ENCODE peak calls at places on chromosomes 4 and X, in five cellular contexts. One of them, this sample, is unnamed. For H3K36me3, the result is how much of the 10 kb centered on the place peaks cover.

GRCh38 chr4:161629694-161630441 is 533.9 kb downstream of the FSTL5 start:
- DNase-seq in heart left ventricle: no peak
- DNase-seq in OCI-LY7: no peak
- DNase-seq in bronchial epithelial cell: no peak
- DNase-seq in SK-N-SH: no peak
- DNase-seq in this sample: peak

GRCh38 chr4:135240796-135241195 is 1039.2 kb upstream of the PABPC4L start:
- DNase-seq in SK-N-SH: no peak
- DNase-seq in heart left ventricle: no peak
- DNase-seq in OCI-LY7: no peak
- DNase-seq in bronchial epithelial cell: no peak
- DNase-seq in this sample: no peak

GRCh38 chr4:152935661-152936445 is at the start of gene FHDC1:
- DNase-seq in bronchial epithelial cell: no peak
- DNase-seq in heart left ventricle: no peak
- DNase-seq in SK-N-SH: peak
- DNase-seq in OCI-LY7: no peak
- DNase-seq in this sample: no peak

GRCh38 chrX:96564595-96564994 is 120.0 kb upstream of the DIAPH2 start:
- DNase-seq in bronchial epithelial cell: no peak
- DNase-seq in OCI-LY7: no peak
- DNase-seq in SK-N-SH: no peak
- DNase-seq in heart left ventricle: no peak
- DNase-seq in this sample: no peak

GRCh38 chr4:74822603-74823002 is 28.3 kb upstream of the BTC start:
- DNase-seq in OCI-LY7: no peak
- DNase-seq in bronchial epithelial cell: no peak
- DNase-seq in SK-N-SH: no peak
- DNase-seq in heart left ventricle: no peak
- DNase-seq in this sample: no peak

GRCh38 chr4:187276786-187277408 is 553.2 kb upstream of the FAT1 start:
- DNase-seq in bronchial epithelial cell: peak
- DNase-seq in SK-N-SH: no peak
- DNase-seq in heart left ventricle: no peak
- DNase-seq in OCI-LY7: no peak
- DNase-seq in this sample: no peak

GRCh38 chr4:144572660-144573059 is 73.3 kb upstream of the HHIP start:
- DNase-seq in SK-N-SH: no peak
- DNase-seq in OCI-LY7: no peak
- DNase-seq in heart left ventricle: no peak
- DNase-seq in bronchial epithelial cell: no peak
- DNase-seq in this sample: no peak

GRCh38 chr4:176193898-176194297 is 1.5 kb downstream of the SPATA4 start:
- DNase-seq in heart left ventricle: no peak
- DNase-seq in bronchial epithelial cell: peak
- DNase-seq in SK-N-SH: no peak
- DNase-seq in OCI-LY7: no peak
- DNase-seq in this sample: no peak

GRCh38 chrX:19168609-19169008 is 46.3 kb upstream of the ADGRG2 start:
- DNase-seq in SK-N-SH: no peak
- DNase-seq in heart left ventricle: no peak
- DNase-seq in OCI-LY7: no peak
- DNase-seq in bronchial epithelial cell: no peak
- DNase-seq in this sample: no peak
- H3K36me3 ChIP-seq in SK-N-SH: under half
- H3K36me3 ChIP-seq in heart left ventricle: under half
- H3K36me3 ChIP-seq in OCI-LY7: under half
- H3K36me3 ChIP-seq in bronchial epithelial cell: under half
- H3K36me3 ChIP-seq in this sample: under half

DNA sequence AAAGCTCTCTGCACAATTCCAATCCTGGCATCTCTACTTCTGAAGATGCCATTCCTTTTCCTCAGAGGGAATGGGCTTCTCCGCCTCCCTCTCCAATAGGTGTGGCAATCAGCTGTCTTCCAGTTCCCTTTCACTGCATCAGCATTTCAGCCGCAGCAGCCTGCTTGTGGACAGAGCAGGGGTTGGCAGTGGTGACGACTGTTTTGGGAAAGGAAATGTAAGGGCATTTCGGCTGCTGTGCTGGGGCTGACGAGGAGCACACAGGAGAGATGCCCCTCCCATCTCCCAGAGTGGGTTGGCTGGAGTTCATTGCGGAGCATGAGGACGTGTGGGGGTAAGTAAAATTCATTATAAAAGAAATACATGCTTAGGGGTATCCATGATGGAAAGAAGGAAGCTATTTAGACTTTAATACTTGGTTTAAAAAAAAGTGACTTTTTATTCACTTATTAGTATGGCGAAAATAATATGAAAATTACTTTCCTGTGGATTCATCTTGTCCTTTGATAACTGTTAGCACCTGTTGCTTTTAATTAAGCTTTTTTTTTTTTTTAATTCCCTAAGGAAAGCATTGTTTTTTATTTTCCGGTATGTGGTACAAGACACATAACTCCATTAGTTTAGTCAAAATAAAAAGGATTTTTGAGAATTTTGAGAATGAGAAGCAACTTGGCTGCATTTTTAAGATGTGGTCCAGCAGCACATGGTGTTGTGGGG is at the start of gene LIMCH1:
- DNase-seq in SK-N-SH: no peak
- DNase-seq in heart left ventricle: peak
- DNase-seq in bronchial epithelial cell: no peak
- DNase-seq in OCI-LY7: no peak
- DNase-seq in this sample: no peak
- H3K4me3 ChIP-seq in SK-N-SH: no peak
- H3K4me3 ChIP-seq in heart left ventricle: peak
- H3K4me3 ChIP-seq in bronchial epithelial cell: no peak
- H3K4me3 ChIP-seq in OCI-LY7: no peak
- H3K4me3 ChIP-seq in this sample: no peak

GRCh38 chr4:53941331-53941730 is 123.1 kb downstream of the CHIC2 start:
- DNase-seq in OCI-LY7: no peak
- DNase-seq in bronchial epithelial cell: no peak
- DNase-seq in heart left ventricle: no peak
- DNase-seq in SK-N-SH: no peak
- DNase-seq in this sample: no peak

GRCh38 chr4:53942712-53943111 is 121.7 kb downstream of the CHIC2 start:
- DNase-seq in bronchial epithelial cell: no peak
- DNase-seq in OCI-LY7: no peak
- DNase-seq in SK-N-SH: no peak
- DNase-seq in heart left ventricle: no peak
- DNase-seq in this sample: no peak

GRCh38 chr4:53937918-53938317 is 126.5 kb downstream of the CHIC2 start:
- DNase-seq in heart left ventricle: no peak
- DNase-seq in bronchial epithelial cell: peak
- DNase-seq in OCI-LY7: no peak
- DNase-seq in SK-N-SH: no peak
- DNase-seq in this sample: no peak

GRCh38 chr4:53943345-53944085 is 120.9 kb downstream of the CHIC2 start:
- DNase-seq in SK-N-SH: no peak
- DNase-seq in heart left ventricle: no peak
- DNase-seq in bronchial epithelial cell: peak
- DNase-seq in OCI-LY7: no peak
- DNase-seq in this sample: peak
- TF ChIP-seq CTCF in SK-N-SH: no peak
- TF ChIP-seq CTCF in heart left ventricle: no peak
- TF ChIP-seq CTCF in bronchial epithelial cell: no peak
- TF ChIP-seq CTCF in OCI-LY7: no peak
- TF ChIP-seq CTCF in this sample: no peak

DNA sequence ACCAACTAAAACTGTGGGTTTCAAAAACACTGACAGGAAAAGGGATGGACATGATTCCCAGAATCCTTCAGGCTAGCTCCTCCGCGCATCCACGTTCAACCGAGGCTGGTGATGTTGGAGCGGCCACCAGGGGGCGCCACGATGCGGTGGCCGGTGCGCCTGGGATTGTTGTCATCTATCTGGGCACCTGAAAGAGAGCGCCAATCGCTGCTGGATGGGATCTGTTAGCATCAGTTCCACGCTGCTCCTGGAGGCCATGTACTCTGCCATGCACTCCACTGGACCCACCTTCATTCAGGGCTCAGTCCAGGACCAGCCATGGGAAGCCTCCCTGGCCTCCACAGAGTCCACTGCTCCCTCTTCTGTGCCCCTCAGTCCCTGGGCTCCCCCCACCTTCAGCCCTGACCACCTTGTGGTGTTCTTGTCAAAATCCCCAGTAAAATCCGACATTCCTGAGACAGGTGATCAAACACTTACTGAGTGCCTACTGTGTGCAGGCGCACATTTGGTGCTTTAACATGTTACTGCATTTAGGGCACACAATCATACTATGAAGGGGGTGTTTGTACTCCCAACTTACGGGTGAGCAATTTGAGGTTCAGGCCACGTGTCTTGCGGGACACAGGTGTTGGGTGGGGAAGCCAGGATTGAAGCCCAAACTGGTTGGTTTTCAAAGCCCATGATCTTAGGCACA is 71.1 kb downstream of the CRMP1 start:
- DNase-seq in bronchial epithelial cell: no peak
- DNase-seq in SK-N-SH: peak
- DNase-seq in OCI-LY7: no peak
- DNase-seq in heart left ventricle: no peak
- DNase-seq in this sample: no peak
- H3K36me3 ChIP-seq in bronchial epithelial cell: under half
- H3K36me3 ChIP-seq in SK-N-SH: half or more
- H3K36me3 ChIP-seq in OCI-LY7: under half
- H3K36me3 ChIP-seq in heart left ventricle: under half
- H3K36me3 ChIP-seq in this sample: under half

DNA sequence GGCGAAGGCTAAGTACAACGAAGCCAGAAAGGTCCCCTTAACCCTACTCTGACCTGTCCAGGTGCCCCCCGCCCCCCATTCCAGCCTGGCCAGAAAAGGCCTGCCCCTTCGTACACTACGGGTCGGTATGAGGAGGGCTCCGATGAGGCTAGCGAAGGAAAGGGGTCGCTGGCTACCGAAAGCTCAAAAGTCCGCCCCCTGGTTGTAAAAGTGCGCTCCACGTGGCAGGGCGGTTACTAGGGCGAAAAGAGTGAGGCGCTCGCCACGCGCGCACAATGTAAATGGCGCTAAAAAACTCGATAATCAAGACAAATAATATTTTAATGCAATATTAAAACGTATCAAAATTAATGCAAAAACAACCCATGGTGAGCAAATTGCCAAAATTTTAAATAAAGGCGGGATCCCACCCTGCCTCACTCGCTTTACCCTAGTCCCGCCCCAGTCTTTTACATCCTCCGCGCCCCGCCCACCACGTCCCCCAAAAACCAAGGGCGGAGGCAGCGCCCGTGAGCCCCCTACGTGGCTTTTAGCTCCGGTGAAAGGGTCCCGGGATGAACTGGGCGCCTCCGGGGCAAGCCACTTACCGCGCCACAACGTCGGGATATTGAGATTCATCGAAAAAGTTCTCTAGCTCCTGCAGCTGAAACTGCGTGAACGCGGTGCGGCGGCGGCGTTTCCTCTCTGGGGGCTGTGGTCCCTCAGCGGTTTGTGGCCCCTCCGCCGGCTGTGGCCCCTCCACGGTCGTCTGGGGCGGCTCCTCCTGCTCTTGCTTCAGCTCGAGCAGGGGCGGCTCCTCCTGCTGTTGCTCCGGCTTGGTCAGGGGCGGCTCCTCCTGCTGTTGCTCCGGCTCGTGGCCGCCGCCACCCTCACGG is 929 bp downstream of the ESX1 start:
- DNase-seq in OCI-LY7: no peak
- DNase-seq in bronchial epithelial cell: no peak
- DNase-seq in SK-N-SH: peak
- DNase-seq in heart left ventricle: no peak
- DNase-seq in this sample: no peak
- H3K4me3 ChIP-seq in OCI-LY7: no peak
- H3K4me3 ChIP-seq in bronchial epithelial cell: no peak
- H3K4me3 ChIP-seq in SK-N-SH: no peak
- H3K4me3 ChIP-seq in heart left ventricle: peak
- H3K4me3 ChIP-seq in this sample: no peak